ENCODE peak calls at places on chromosomes 2 and 18, in ten cellular contexts. P, M, V, Y, I, X, B, G, C and N are unnamed samples.

GRCh38 chr2:235300368-235301201 is 193.3 kb upstream of the AGAP1 start:
- DNase-seq in P (peak; percentile 96), V (peak; percentile 55), C (no peak), B (peak; percentile 73), M (no peak), I (no peak), Y (no peak), G (no peak), X (no peak), N (no peak)

GRCh38 chr2:143802871-143803650 is 673.8 kb downstream of the ARHGAP15 start:
- DNase-seq in P (no peak), M (no peak), B (no peak), Y (no peak), I (no peak), G (no peak), V (peak; percentile 28), X (no peak), C (no peak), N (no peak)

GRCh38 chr2:6417050-6417449 is 448.7 kb downstream of the CMPK2 start:
- DNase-seq in I (no peak), V (no peak), Y (no peak), X (no peak), P (no peak), C (no peak), M (no peak), G (no peak), B (no peak), N (no peak)

GRCh38 chr2:153455856-153456255 is 22.7 kb downstream of the RPRM start:
- DNase-seq in B (no peak), X (no peak), I (no peak), C (peak; percentile 63), M (no peak), V (no peak), Y (no peak), G (no peak), P (no peak), N (no peak)

GRCh38 chr2:38191516-38191915 is 115.6 kb upstream of the CYP1B1 start:
- DNase-seq in P (no peak), Y (no peak), B (no peak), M (no peak), G (no peak), C (no peak), I (no peak), V (no peak), X (no peak), N (no peak)

GRCh38 chr18:59067873-59068272 is 71.8 kb upstream of the SEC11C start:
- DNase-seq in V (peak; percentile 18), M (no peak), X (no peak), P (peak; percentile 54), I (no peak), C (no peak), Y (no peak), B (no peak), G (peak; percentile 31), N (no peak)

GRCh38 chr2:129462349-129462748 is 517.1 kb upstream of the RAB6C start:
- DNase-seq in I (no peak), C (no peak), G (no peak), P (no peak), V (no peak), Y (no peak), B (no peak), X (no peak), M (no peak), N (no peak)

GRCh38 chr18:43931439-43931838 is 654.1 kb upstream of the SYT4 start:
- DNase-seq in P (no peak), B (no peak), C (no peak), M (no peak), I (no peak), Y (no peak), V (no peak), G (no peak), X (no peak), N (no peak)

GRCh38 chr18:62717850-62718229 is 2.5 kb downstream of the PHLPP1 start:
- DNase-seq in C (no peak), G (no peak), X (no peak), P (peak; percentile 38), M (no peak), V (peak; percentile 26), I (no peak), Y (no peak), B (no peak), N (peak; percentile 11)

GRCh38 chr18:62720766-62721613 is 5.6 kb downstream of the PHLPP1 start:
- DNase-seq in Y (no peak), G (no peak), I (no peak), B (no peak), P (no peak), V (no peak), C (no peak), M (no peak), X (no peak), N (no peak)

GRCh38 chr18:62718268-62718800 is 3.0 kb downstream of the PHLPP1 start:
- DNase-seq in X (no peak), V (no peak), Y (no peak), B (no peak), I (no peak), P (no peak), C (no peak), M (no peak), G (no peak), N (no peak)

GRCh38 chr18:62721837-62722795 is 6.8 kb downstream of the PHLPP1 start:
- DNase-seq in B (no peak), G (no peak), V (no peak), M (no peak), I (no peak), P (peak; percentile 4), Y (no peak), X (no peak), C (no peak), N (no peak)

GRCh38 chr18:62720048-62720447 is 4.7 kb downstream of the PHLPP1 start:
- DNase-seq in V (no peak), C (no peak), B (no peak), X (no peak), M (no peak), Y (no peak), P (no peak), I (no peak), G (no peak), N (no peak)
- H3K4me1 ChIP-seq in V (peaks cover 2% of the 10 kb centered on the region), C (peaks cover 7% of the 10 kb centered on the region), B (peaks cover 3% of the 10 kb centered on the region), X (peaks cover 21% of the 10 kb centered on the region), M (no peaks in the 10 kb centered on the region), Y (peaks cover 13% of the 10 kb centered on the region), P (peaks cover 29% of the 10 kb centered on the region), I (peaks cover 12% of the 10 kb centered on the region), G (no peaks in the 10 kb centered on the region), N (peaks cover 21% of the 10 kb centered on the region)

GRCh38 chr2:134738150-134738865 is 19.5 kb upstream of the TMEM163 start:
- DNase-seq in I (no peak), X (no peak), Y (no peak), G (no peak), M (no peak), P (peak; percentile 11), C (no peak), B (no peak), V (no peak), N (no peak)

GRCh38 chr2:134739261-134739878 is 20.6 kb upstream of the TMEM163 start:
- DNase-seq in I (no peak), C (no peak), X (no peak), G (peak; percentile 56), P (no peak), B (no peak), V (no peak), M (no peak), Y (no peak), N (no peak)

GRCh38 chr2:134736167-134736885 is 17.5 kb upstream of the TMEM163 start:
- DNase-seq in Y (no peak), M (no peak), X (no peak), G (no peak), P (peak; percentile 78), C (peak; percentile 45), B (no peak), V (peak; percentile 50), I (no peak), N (peak; percentile 67)

GRCh38 chr2:134739879-134740301 is 21.1 kb upstream of the TMEM163 start:
- DNase-seq in X (no peak), P (no peak), C (no peak), V (peak; percentile 4), Y (no peak), B (no peak), I (no peak), M (no peak), G (peak; percentile 79), N (peak; percentile 15)

DNA sequence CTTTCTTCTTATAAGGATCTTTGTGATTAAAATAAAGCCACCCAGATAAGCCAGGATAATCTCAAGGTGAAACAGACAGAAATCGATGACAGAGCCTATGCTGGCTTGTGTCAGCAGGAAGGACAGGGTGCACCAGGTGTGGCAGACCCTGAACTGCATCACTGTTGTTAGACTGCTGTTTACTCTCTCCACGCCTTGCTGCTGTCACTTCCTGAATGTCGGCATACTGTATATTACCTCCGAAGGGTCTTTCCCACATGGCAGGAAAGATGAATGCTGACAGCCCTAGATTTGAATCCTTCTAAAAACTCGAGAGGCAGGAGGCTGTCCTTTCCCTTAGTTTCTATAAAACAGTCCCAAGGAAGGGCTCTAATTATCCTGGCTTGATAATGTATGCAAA is 18.9 kb upstream of the TMEM163 start:
- DNase-seq in X (no peak), I (no peak), C (no peak), M (no peak), V (no peak), B (no peak), Y (no peak), P (no peak), G (peak; percentile 70), N (no peak)
- H3K27ac ChIP-seq in X (no peak overlapping the region), I (no peak overlapping the region), C (no peak overlapping the region), M (no peak overlapping the region), V (no peak overlapping the region), B (no peak overlapping the region), Y (no peak overlapping the region), P (no peak overlapping the region), G (peak overlapping the region; percentile 75), N (no peak overlapping the region)

GRCh38 chr18:77112161-77112801 is 20.3 kb downstream of the MBP start:
- DNase-seq in Y (peak; percentile 54), V (no peak), X (no peak), P (no peak), G (no peak), M (peak; percentile 16), B (peak; percentile 60), C (no peak), I (no peak), N (no peak)
- H3K4me1 ChIP-seq in Y (peaks cover 36% of the 10 kb centered on the region), V (peaks cover 23% of the 10 kb centered on the region), X (peaks cover 96% of the 10 kb centered on the region), P (peaks cover 9% of the 10 kb centered on the region), G (peaks cover 4% of the 10 kb centered on the region), M (peaks cover 17% of the 10 kb centered on the region), B (peaks cover 14% of the 10 kb centered on the region), C (peaks cover 10% of the 10 kb centered on the region), I (peaks cover 78% of the 10 kb centered on the region), N (peaks cover 27% of the 10 kb centered on the region)

GRCh38 chr2:96249654-96250053 is 16.1 kb downstream of the TMEM127 start:
- DNase-seq in I (no peak), G (no peak), X (no peak), C (no peak), P (peak; percentile 51), Y (no peak), V (peak; percentile 64), B (no peak), M (peak; percentile 37), N (no peak)

GRCh38 chr2:96250188-96250587 is 15.6 kb downstream of the TMEM127 start:
- DNase-seq in C (no peak), X (no peak), P (no peak), M (no peak), Y (no peak), G (no peak), I (no peak), B (no peak), V (no peak), N (no peak)

GRCh38 chr2:96252526-96252925 is 13.3 kb downstream of the TMEM127 start:
- DNase-seq in G (no peak), P (no peak), Y (no peak), C (no peak), V (no peak), M (no peak), B (no peak), I (no peak), X (no peak), N (no peak)

GRCh38 chr2:96253006-96253405 is 12.8 kb downstream of the TMEM127 start:
- DNase-seq in I (no peak), Y (peak; percentile 68), M (no peak), G (no peak), V (no peak), C (no peak), B (no peak), P (no peak), X (no peak), N (no peak)

DNA sequence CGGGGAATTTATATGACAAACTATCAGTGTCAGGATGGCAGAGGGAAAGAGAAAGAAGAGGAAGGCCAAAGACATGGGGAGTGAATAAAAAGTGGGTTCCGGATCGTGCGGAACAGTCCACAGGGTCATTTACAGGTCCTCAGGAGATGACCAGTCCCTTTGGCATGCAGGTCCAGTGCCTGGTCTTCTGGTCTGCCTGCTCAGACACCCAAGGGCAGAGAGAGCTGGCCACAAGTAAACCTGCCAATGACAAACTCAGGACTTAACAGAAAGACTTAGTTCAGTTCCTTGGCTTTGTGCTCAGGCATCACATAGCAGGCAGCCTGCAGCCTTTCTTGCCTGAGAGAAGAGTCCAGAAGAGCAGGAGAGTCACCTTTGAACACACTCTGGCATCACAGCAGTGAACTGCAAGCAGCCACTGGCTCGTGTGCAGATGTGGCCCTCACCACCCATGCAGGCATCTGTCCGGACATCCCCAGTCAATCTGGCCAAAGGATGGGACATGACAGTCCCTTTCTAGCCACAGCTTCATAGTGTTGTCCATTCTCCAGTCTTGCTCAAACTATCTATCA is 14.0 kb downstream of the TMEM127 start:
- DNase-seq in B (peak; percentile 82), M (peak; percentile 49), I (no peak), G (peak; percentile 30), X (no peak), V (peak; percentile 97), C (peak; percentile 45), Y (no peak), P (peak; percentile 93), N (no peak)
- H3K27ac ChIP-seq in B (peak overlapping the region; percentile 78), M (no peak overlapping the region), I (no peak overlapping the region), G (no peak overlapping the region), X (no peak overlapping the region), V (peak overlapping the region; percentile 53), C (no peak overlapping the region), Y (peak overlapping the region; percentile 24), P (peak overlapping the region; percentile 67), N (no peak overlapping the region)